ENCODE peak calls at places on chromosomes 6 and 20, in nine cellular contexts. V, U, P, C, Q, Y, T, D and B are unnamed samples.

GRCh38 chr6:35295036-35295435 is 2.6 kb upstream of the DEF6 start:
- DNase-seq in C (no peak), T (no peak), Q (no peak), Y (no peak), V (no peak), P (no peak), U (peak; percentile 53), D (no peak), B (no peak)

GRCh38 chr6:27096834-27097511 is 150.5 kb upstream of the PRSS16 start:
- DNase-seq in U (no peak), P (peak; percentile 59), Y (no peak), D (no peak), C (no peak), V (peak; percentile 66), Q (peak; percentile 26), T (peak; percentile 80), B (no peak)

GRCh38 chr6:13280253-13280652 is 48.1 kb downstream of the TBC1D7 start:
- DNase-seq in V (no peak), C (no peak), P (no peak), T (no peak), Q (no peak), D (no peak), U (no peak), Y (peak; percentile 7), B (no peak)

GRCh38 chr6:169752074-169752623 is 727 bp downstream of the ERMARD start:
- DNase-seq in Q (peak; percentile 11), V (no peak), U (no peak), Y (no peak), C (no peak), T (no peak), P (no peak), D (no peak), B (no peak)

GRCh38 chr20:2631228-2631627 is 21.2 kb upstream of the NOP56 start:
- DNase-seq in D (no peak), P (no peak), T (no peak), C (no peak), Q (no peak), U (no peak), Y (no peak), V (no peak), B (no peak)

GRCh38 chr20:19670829-19671228 is 87.2 kb upstream of the RIN2 start:
- DNase-seq in Q (no peak), P (no peak), C (no peak), V (no peak), T (no peak), Y (no peak), D (no peak), U (no peak), B (no peak)

GRCh38 chr6:113359155-113360140 is 497.7 kb upstream of the MARCKS start:
- DNase-seq in C (peak; percentile 17), Y (no peak), Q (peak; percentile 43), V (no peak), D (no peak), T (no peak), U (no peak), P (no peak), B (no peak)

GRCh38 chr20:2234788-2235187 is 61.0 kb upstream of the TGM3 start:
- DNase-seq in V (no peak), T (no peak), Q (no peak), D (no peak), U (no peak), Y (no peak), P (no peak), C (no peak), B (no peak)

GRCh38 chr20:45919951-45920794 is 8.2 kb upstream of the PLTP start:
- DNase-seq in D (no peak), P (no peak), Q (no peak), T (no peak), V (no peak), C (peak; percentile 60), Y (no peak), U (no peak), B (no peak)

GRCh38 chr6:105045546-105045945 is 88.6 kb downstream of the LIN28B start:
- DNase-seq in T (no peak), Q (no peak), D (no peak), C (no peak), Y (no peak), P (no peak), U (no peak), V (no peak), B (no peak)

GRCh38 chr6:1347187-1347560 is 35.3 kb downstream of the FOXQ1 start:
- DNase-seq in C (no peak), V (no peak), P (no peak), Y (no peak), U (no peak), D (no peak), Q (no peak), T (no peak), B (no peak)

GRCh38 chr6:87543836-87544735 is 45.7 kb downstream of the RARS2 start:
- DNase-seq in U (no peak), C (no peak), P (no peak), Y (no peak), D (no peak), T (no peak), V (no peak), Q (no peak), B (no peak)

GRCh38 chr6:3422457-3422816 is 34.4 kb downstream of the SLC22A23 start:
- DNase-seq in Y (no peak), D (no peak), V (no peak), C (no peak), P (no peak), U (no peak), T (no peak), Q (no peak), B (no peak)

GRCh38 chr20:12047838-12048432 is 130.2 kb downstream of the BTBD3 start:
- DNase-seq in Q (no peak), C (no peak), P (no peak), D (no peak), V (no peak), U (no peak), T (no peak), Y (no peak), B (no peak)